ENCODE peak calls at places on chromosomes 16 and 17, in nine cellular contexts. F, R, T, S, P, W, N, E and Q are unnamed samples.
A peak's percentile ranks its signal among the peaks of the same experiment; 100 is the strongest.

GRCh38 chr16:1156983-1157638 is 4.2 kb downstream of the CACNA1H start:
- DNase-seq in F (no peak), T (no peak), P (no peak), R (no peak), N (no peak), E (no peak), W (no peak), S (no peak), Q (no peak)

GRCh38 chr17:50209472-50210248 is 8.2 kb upstream of the COL1A1 start:
- DNase-seq in W (no peak), R (peak; percentile 80), F (peak; percentile 77), S (no peak), N (peak; percentile 100), P (peak; percentile 58), E (no peak), T (no peak), Q (no peak)

GRCh38 chr17:27218719-27219488 is 75.0 kb upstream of the WSB1 start:
- DNase-seq in N (no peak), E (no peak), W (no peak), F (no peak), R (no peak), P (no peak), T (no peak), S (no peak), Q (no peak)

GRCh38 chr16:24841291-24841690 is 4.5 kb upstream of the SLC5A11 start:
- DNase-seq in S (no peak), W (no peak), R (no peak), P (no peak), E (no peak), T (no peak), F (no peak), N (no peak), Q (no peak)

GRCh38 chr17:80263253-80264047 is 2.8 kb downstream of the RNF213 start:
- DNase-seq in P (peak; percentile 90), E (peak; percentile 77), T (peak; percentile 86), R (no peak), N (peak; percentile 88), F (no peak), W (peak; percentile 68), S (peak; percentile 77), Q (no peak)

GRCh38 chr17:8695241-8695640 is 49.4 kb downstream of the CCDC42 start:
- DNase-seq in R (no peak), N (no peak), S (no peak), T (no peak), W (no peak), P (no peak), F (no peak), E (no peak), Q (no peak)

GRCh38 chr17:82152556-82153294 is 54.7 kb upstream of the FASN start:
- DNase-seq in P (peak; percentile 83), R (no peak), W (no peak), S (no peak), T (no peak), N (no peak), E (no peak), F (peak; percentile 12), Q (no peak)

GRCh38 chr16:4085405-4085970 is 30.8 kb downstream of the ADCY9 start:
- DNase-seq in W (no peak), S (peak; percentile 56), N (no peak), T (no peak), E (no peak), P (no peak), R (no peak), F (peak; percentile 33), Q (no peak)

GRCh38 chr17:2949469-2950044 is 113.8 kb downstream of the OR1D5 start:
- DNase-seq in E (no peak), S (peak; percentile 34), F (no peak), W (no peak), N (peak; percentile 78), P (peak; percentile 89), R (no peak), T (no peak), Q (no peak)

GRCh38 chr17:81926451-81927144 is 937 bp downstream of the MAFG start:
- DNase-seq in T (peak; percentile 74), R (peak; percentile 69), E (peak; percentile 56), F (peak; percentile 67), W (peak; percentile 38), P (peak; percentile 89), N (peak; percentile 78), S (peak; percentile 82), Q (no peak)

GRCh38 chr17:7853693-7854043 is 1.2 kb upstream of the TMEM88 start:
- DNase-seq in R (no peak), S (no peak), T (no peak), W (no peak), P (no peak), N (no peak), E (no peak), F (no peak), Q (no peak)

GRCh38 chr17:53313746-53314145 is 509.0 kb upstream of the KIF2B start:
- DNase-seq in P (no peak), S (no peak), W (no peak), R (no peak), E (no peak), T (no peak), N (no peak), F (no peak), Q (no peak)

GRCh38 chr16:49491736-49492089 is 118.1 kb downstream of the C16orf78 start:
- DNase-seq in R (peak; percentile 48), F (peak; percentile 76), P (peak; percentile 48), S (no peak), N (no peak), W (no peak), T (peak; percentile 20), E (no peak), Q (no peak)

GRCh38 chr17:81322271-81323082 is 27.4 kb upstream of the SLC38A10 start:
- DNase-seq in T (no peak), S (no peak), N (peak; percentile 41), F (peak; percentile 88), W (peak; percentile 12), E (no peak), P (no peak), R (no peak), Q (no peak)

GRCh38 chr17:55727275-55727674 is 4.6 kb upstream of the TMEM100 start:
- DNase-seq in P (no peak), R (no peak), N (no peak), W (no peak), F (no peak), E (no peak), S (no peak), T (no peak), Q (no peak)

GRCh38 chr16:85055503-85056210 is 28.1 kb downstream of the KIAA0513 start:
- DNase-seq in T (peak; percentile 72), E (no peak), F (no peak), R (no peak), W (peak; percentile 57), P (peak; percentile 40), N (peak; percentile 64), S (no peak), Q (no peak)

GRCh38 chr17:50491510-50491909 is 12.8 kb downstream of the RSAD1 start:
- DNase-seq in F (no peak), S (no peak), W (no peak), P (no peak), N (peak; percentile 49), E (no peak), T (peak; percentile 32), R (no peak), Q (no peak)

GRCh38 chr17:6413073-6413472 is 21.8 kb downstream of the AIPL1 start:
- DNase-seq in F (peak; percentile 62), S (peak; percentile 15), R (no peak), P (no peak), N (peak; percentile 47), W (no peak), T (peak; percentile 67), E (no peak), Q (peak; percentile 41)

GRCh38 chr17:50163846-50164696 is 1.7 kb upstream of the SGCA start:
- DNase-seq in N (no peak), F (no peak), S (no peak), T (no peak), P (no peak), E (no peak), W (no peak), R (no peak), Q (no peak)

GRCh38 chr17:27475070-27475673 is 18.9 kb downstream of the KSR1 start:
- DNase-seq in R (no peak), P (no peak), S (no peak), N (no peak), W (no peak), E (peak; percentile 14), F (no peak), T (no peak), Q (no peak)

GRCh38 chr17:12118617-12119016 is 97.9 kb downstream of the MAP2K4 start:
- DNase-seq in P (no peak), E (no peak), F (no peak), T (no peak), N (peak; percentile 67), R (no peak), S (no peak), W (no peak), Q (no peak)

GRCh38 chr16:86994651-86995171 is 322.5 kb downstream of the C16orf95 start:
- DNase-seq in F (peak; percentile 48), E (no peak), S (peak; percentile 5), W (no peak), N (peak; percentile 94), R (peak; percentile 54), P (no peak), T (peak; percentile 57), Q (no peak)

GRCh38 chr16:4613636-4614570 is 785 bp downstream of the UBALD1 start:
- DNase-seq in W (no peak), T (peak; percentile 44), F (peak; percentile 65), R (peak; percentile 72), E (peak; percentile 22), N (peak; percentile 35), S (no peak), P (peak; percentile 36), Q (no peak)

GRCh38 chr16:96935-97381 is 18.9 kb downstream of the MPG start:
- DNase-seq in E (peak; percentile 75), S (peak; percentile 75), N (peak; percentile 88), P (peak; percentile 88), T (peak; percentile 87), F (peak; percentile 99), R (peak; percentile 91), W (peak; percentile 82), Q (peak; percentile 56)

GRCh38 chr17:9266031-9266680 is 244.8 kb downstream of the NTN1 start:
- DNase-seq in E (no peak), S (no peak), R (no peak), N (no peak), W (no peak), T (no peak), P (no peak), F (no peak), Q (no peak)

GRCh38 chr17:58364270-58364942 is 12.4 kb upstream of the SUPT4H1 start:
- DNase-seq in P (no peak), N (no peak), F (no peak), W (no peak), E (no peak), T (no peak), R (peak; percentile 19), S (no peak), Q (no peak)

GRCh38 chr17:82246365-82247174 is 17.7 kb downstream of the SLC16A3 start:
- DNase-seq in W (no peak), S (no peak), N (peak; percentile 91), E (no peak), R (no peak), P (no peak), T (peak; percentile 30), F (no peak), Q (no peak)

GRCh38 chr17:1643999-1644492 is 1.5 kb downstream of the SCARF1 start:
- DNase-seq in F (no peak), R (peak; percentile 9), T (peak; percentile 41), P (no peak), S (no peak), N (no peak), E (no peak), W (no peak), Q (no peak)